ENCODE peak calls at places on chromosomes 5 and 9, in seven cellular contexts. U is tibial artery, R is HCT116, P is mammary epithelial cell, L is progenitor cell of endocrine pancreas, I is GM06990, E is endothelial cell. B is an unnamed sample.

GRCh38 chr5:124662261-124662781 is 84.1 kb downstream of the ZNF608 start:
- DNase-seq in P (peak; percentile 35), I (no peak), U (no peak), R (peak; percentile 70), E (no peak), L (no peak), B (no peak)

GRCh38 chr9:135504262-135505229 is 4.1 kb downstream of the MRPS2 start:
- DNase-seq in P (peak; percentile 18), R (peak; percentile 31), U (peak; percentile 69), L (peak; percentile 39), E (peak; percentile 72), I (no peak), B (peak; percentile 59)

GRCh38 chr9:93217706-93218105 is 33.8 kb downstream of the WNK2 start:
- DNase-seq in R (no peak), E (no peak), U (no peak), I (no peak), L (no peak), P (no peak), B (no peak)

GRCh38 chr9:70438341-70438924 is 24.0 kb upstream of the KLF9 start:
- DNase-seq in I (no peak), L (no peak), R (peak; percentile 68), P (peak; percentile 63), E (peak; percentile 10), U (peak; percentile 85), B (peak; percentile 92)

GRCh38 chr5:139147743-139148079 is 50.5 kb downstream of the SIL1 start:
- DNase-seq in E (no peak), R (no peak), U (peak; percentile 91), P (peak; percentile 52), L (no peak), I (no peak), B (peak; percentile 94)

GRCh38 chr5:78552729-78553341 is 95.7 kb downstream of the LHFPL2 start:
- DNase-seq in E (no peak), I (no peak), U (no peak), L (no peak), P (peak; percentile 69), R (no peak), B (no peak)

GRCh38 chr9:13689925-13690324 is 410.4 kb upstream of the MPDZ start:
- DNase-seq in P (no peak), E (no peak), I (no peak), R (no peak), U (no peak), L (no peak), B (no peak)

GRCh38 chr5:170642066-170642735 is 138.4 kb downstream of the KCNIP1 start:
- DNase-seq in U (peak; percentile 45), E (no peak), I (no peak), P (no peak), R (no peak), L (no peak), B (no peak)

GRCh38 chr9:134526798-134527492 is 114.7 kb upstream of the COL5A1 start:
- DNase-seq in E (no peak), I (no peak), R (no peak), L (no peak), U (no peak), P (no peak), B (no peak)

GRCh38 chr9:134591573-134591981 is 50.0 kb upstream of the COL5A1 start:
- DNase-seq in I (no peak), R (no peak), U (peak; percentile 53), L (no peak), E (no peak), P (no peak), B (no peak)

GRCh38 chr5:6765612-6766525 is 52.6 kb downstream of the TENT4A start:
- DNase-seq in E (peak; percentile 89), R (peak; percentile 71), I (peak; percentile 49), L (peak; percentile 71), U (peak; percentile 88), P (peak; percentile 79), B (peak; percentile 89)

GRCh38 chr9:132729235-132729890 is 59.1 kb downstream of the GTF3C4 start:
- DNase-seq in P (no peak), E (no peak), R (no peak), I (no peak), U (no peak), L (no peak), B (no peak)

GRCh38 chr9:129996161-129996849 is 46.7 kb downstream of the FNBP1 start:
- DNase-seq in U (no peak), R (no peak), P (no peak), L (no peak), E (no peak), I (no peak), B (peak; percentile 55)

GRCh38 chr5:79474416-79475173 is 39.3 kb downstream of the HOMER1 start:
- DNase-seq in E (no peak), L (no peak), I (no peak), U (no peak), R (no peak), P (no peak), B (no peak)

GRCh38 chr9:110918316-110919054 is 119.8 kb downstream of the LPAR1 start:
- DNase-seq in R (no peak), P (peak; percentile 62), L (no peak), I (no peak), U (no peak), E (no peak), B (peak; percentile 61)

GRCh38 chr5:168734657-168735344 is 155.6 kb upstream of the PANK3 start:
- DNase-seq in L (no peak), E (no peak), P (no peak), R (no peak), U (peak; percentile 96), I (no peak), B (no peak)

GRCh38 chr9:104088416-104088815 is 5.7 kb upstream of the SMC2 start:
- DNase-seq in L (no peak), I (no peak), P (no peak), R (no peak), U (no peak), E (no peak), B (no peak)

GRCh38 chr9:90961375-90961774 is 159.8 kb downstream of the SYK start:
- DNase-seq in U (peak; percentile 69), E (no peak), L (no peak), P (peak; percentile 80), R (no peak), I (no peak), B (peak; percentile 81)

GRCh38 chr9:126491256-126491879 is 122.4 kb upstream of the LMX1B start:
- DNase-seq in R (no peak), U (no peak), E (peak; percentile 60), I (no peak), L (no peak), P (peak; percentile 45), B (peak; percentile 66)

GRCh38 chr5:71767661-71768060 is 48.6 kb downstream of the CARTPT start:
- DNase-seq in R (no peak), U (no peak), P (no peak), I (no peak), L (no peak), E (no peak), B (peak; percentile 17)

GRCh38 chr5:171874210-171874609 is 88.6 kb downstream of the SMIM23 start:
- DNase-seq in P (no peak), I (no peak), U (no peak), E (no peak), L (no peak), R (no peak), B (peak; percentile 66)

GRCh38 chr9:134655591-134656333 is 14.2 kb downstream of the COL5A1 start:
- DNase-seq in P (no peak), R (no peak), E (no peak), U (peak; percentile 60), I (no peak), L (no peak), B (no peak)

DNA sequence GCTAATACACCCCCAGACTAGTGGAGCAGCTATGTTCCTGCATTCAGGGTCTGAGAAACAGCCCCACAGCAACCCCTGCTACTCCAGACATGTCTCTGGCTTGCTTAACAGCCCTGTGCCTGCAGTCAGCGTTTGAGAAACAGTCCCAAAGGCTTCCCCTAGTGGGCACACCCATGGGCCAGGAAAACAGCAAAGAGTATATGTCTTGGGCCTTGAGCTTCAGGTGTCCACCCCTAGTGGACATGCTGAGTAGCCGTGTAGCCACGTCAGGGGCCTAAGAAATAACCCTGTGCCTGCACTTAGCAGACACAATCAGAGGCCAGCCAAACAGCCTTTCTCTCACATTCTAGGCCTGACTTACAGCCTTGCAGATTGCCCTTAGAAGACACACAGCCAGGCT is 698.6 kb downstream of the PTPRD start:
- DNase-seq in U (no peak), E (no peak), R (no peak), I (no peak), L (no peak), P (no peak), B (peak; percentile 9)
- TF ChIP-seq CTCF in U (no peak), E (peak; percentile 9), R (no peak), I (no peak), L (peak; percentile 24), P (no peak), B (no peak)

DNA sequence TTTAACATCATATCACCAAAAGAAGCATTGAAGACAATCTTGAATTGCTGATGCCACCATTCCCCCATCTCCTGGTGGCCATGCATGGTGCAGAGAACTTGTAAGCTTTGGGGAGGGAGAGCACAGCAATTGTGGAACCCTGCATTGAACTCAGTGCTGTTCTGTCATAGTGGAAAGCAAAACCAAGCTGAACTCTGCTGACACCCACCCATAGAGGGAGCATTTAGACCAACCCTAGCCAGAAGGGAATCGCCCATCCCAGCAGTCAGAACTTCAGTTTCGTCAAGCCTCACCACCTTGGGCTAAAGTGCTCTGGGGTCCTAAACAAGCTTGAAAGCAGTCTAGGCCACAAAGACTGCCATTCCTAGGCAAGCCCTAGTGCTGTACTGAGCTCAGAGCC is 37.4 kb upstream of the RUSC2 start:
- DNase-seq in P (no peak), L (no peak), R (no peak), E (no peak), U (no peak), I (no peak), B (peak; percentile 16)
- TF ChIP-seq CTCF in P (no peak), L (no peak), R (peak; percentile 21), E (no peak), U (no peak), I (peak; percentile 10), B (no peak)

DNA sequence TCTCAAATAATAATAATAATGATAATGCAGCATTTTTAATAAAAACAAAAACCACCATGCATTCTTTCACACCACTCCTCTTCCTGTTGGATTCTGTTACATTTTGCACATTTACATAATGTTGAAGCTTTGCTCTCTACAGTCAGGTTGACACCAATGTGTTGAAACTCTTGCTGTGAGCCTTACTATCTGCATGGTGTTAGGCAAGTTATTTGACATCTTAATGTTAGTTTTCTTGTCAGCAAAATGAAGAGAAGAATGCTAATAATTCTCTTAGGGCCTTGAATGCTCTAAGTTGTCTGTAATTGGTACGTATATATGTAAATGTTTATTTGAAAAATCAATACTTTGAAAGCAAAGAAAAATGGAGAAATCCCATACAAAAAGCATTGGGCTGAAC is 525.5 kb upstream of the PTGER4 start:
- DNase-seq in P (no peak), U (no peak), L (no peak), R (no peak), E (no peak), I (no peak), B (no peak)
- TF ChIP-seq CTCF in P (no peak), U (no peak), L (no peak), R (no peak), E (no peak), I (no peak), B (no peak)

DNA sequence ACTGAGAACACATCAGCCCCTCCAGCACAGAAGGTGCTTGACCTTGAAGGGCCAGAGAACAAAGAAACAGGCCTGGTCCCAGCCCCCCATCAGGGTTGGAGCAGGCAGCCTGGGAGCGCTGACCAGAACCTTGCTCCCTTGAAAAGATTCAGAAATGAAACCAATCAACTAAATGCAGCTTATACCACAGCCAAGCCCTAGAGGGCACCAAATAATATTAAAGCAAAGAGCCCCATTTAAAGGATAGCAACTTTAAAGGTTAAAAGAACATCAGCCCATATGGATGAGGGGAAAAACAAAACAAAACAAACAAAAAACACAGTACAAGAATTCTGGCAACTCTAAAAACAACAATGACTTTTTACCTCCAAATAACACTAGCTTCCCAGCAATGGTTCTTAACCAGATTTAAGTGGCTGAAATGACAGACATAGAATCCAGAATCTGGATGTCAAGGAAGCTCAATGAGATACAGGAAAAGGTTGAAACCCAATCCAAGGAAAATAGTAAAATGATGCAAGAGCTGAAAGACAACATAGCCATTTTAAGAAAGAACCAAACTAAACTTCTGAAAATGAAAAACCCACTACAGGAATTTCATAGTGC is 471.9 kb downstream of the MTRR start:
- DNase-seq in U (no peak), R (no peak), P (peak; percentile 6), I (no peak), E (no peak), L (no peak), B (peak; percentile 22)
- TF ChIP-seq CTCF in U (peak; percentile 34), R (no peak), P (peak; percentile 18), I (peak; percentile 59), E (peak; percentile 58), L (peak; percentile 66), B (peak; percentile 54)